ENCODE peak calls at places on chromosomes 3 and 15, in eight cellular contexts. D is NCI-H2081; J is activated naive CD4-positive, alpha-beta T cell treated with anti-CD3 and anti-CD28 coated beads for 36 hours; Q is T-cell; E is ovary; H is glutamatergic neuron; G is AML-193; P is activated CD8-positive, alpha-beta memory T cell treated with anti-CD3 and anti-CD28 coated beads, Interleukin-2, amount 50 U/mL, for 48 hours. V is an unnamed sample.

GRCh38 chr3:44464509-44464908 is 13.0 kb downstream of the ZNF445 start:
- DNase-seq in D (no peak), J (no peak), Q (no peak), E (no peak), H (no peak), G (no peak), P (no peak), V (no peak)

GRCh38 chr3:127959873-127960272 is 44.8 kb downstream of the KBTBD12 start:
- DNase-seq in D (peak), J (peak), Q (no peak), E (no peak), H (no peak), G (peak), P (no peak), V (peak)

GRCh38 chr3:101725192-101725889 is 927 bp downstream of the CEP97 start:
- DNase-seq in D (peak), J (peak), Q (peak), E (peak), H (peak), G (peak), P (peak), V (no peak)

GRCh38 chr3:188595890-188596376 is 442.0 kb downstream of the LPP start:
- DNase-seq in D (no peak), J (no peak), Q (no peak), E (no peak), H (no peak), G (no peak), P (no peak), V (no peak)

GRCh38 chr15:66099950-66100671 is 153.4 kb downstream of the MEGF11 start:
- DNase-seq in D (no peak), J (no peak), Q (no peak), E (no peak), H (no peak), G (no peak), P (no peak), V (no peak)

GRCh38 chr3:100777271-100777670 is 68.0 kb downstream of the TFG start:
- DNase-seq in D (no peak), J (no peak), Q (no peak), E (no peak), H (no peak), G (no peak), P (no peak), V (no peak)

GRCh38 chr3:147651107-147651506 is 241.9 kb downstream of the ZIC1 start:
- DNase-seq in D (no peak), J (no peak), Q (no peak), E (no peak), H (no peak), G (no peak), P (no peak), V (no peak)

GRCh38 chr15:70447927-70448698 is 315.2 kb downstream of the UACA start:
- DNase-seq in D (no peak), J (peak), Q (peak), E (no peak), H (no peak), G (peak), P (peak), V (no peak)

GRCh38 chr15:82832601-82833209 is 23.3 kb downstream of the WHAMM start:
- DNase-seq in D (no peak), J (peak), Q (no peak), E (no peak), H (no peak), G (peak), P (no peak), V (no peak)

GRCh38 chr3:177150970-177151627 is 46.2 kb downstream of the TBL1XR1 start:
- DNase-seq in D (no peak), J (peak), Q (no peak), E (no peak), H (no peak), G (no peak), P (no peak), V (peak)

GRCh38 chr3:108127301-108127988 is 36.6 kb upstream of the CD47 start:
- DNase-seq in D (no peak), J (peak), Q (peak), E (no peak), H (no peak), G (no peak), P (peak), V (no peak)

GRCh38 chr3:74402821-74403220 is 211.6 kb downstream of the CNTN3 start:
- DNase-seq in D (no peak), J (no peak), Q (no peak), E (no peak), H (no peak), G (no peak), P (no peak), V (no peak)

GRCh38 chr3:152497457-152497856 is 228.7 kb downstream of the MBNL1 start:
- DNase-seq in D (no peak), J (no peak), Q (no peak), E (no peak), H (no peak), G (peak), P (no peak), V (no peak)

V was measured in LNCaP clone FGC.